ENCODE peak calls at places on chromosomes 13 and 19, in six cellular contexts. Q is K562, N is HepG2, X is GM12878, I is GM12892, K is H1. C is an unnamed sample.

GRCh38 chr13:60078226-60078625 is 85.5 kb downstream of the DIAPH3 start:
- DNase-seq in N (no peak), I (no peak), K (no peak), Q (no peak), X (no peak), C (no peak)

GRCh38 chr19:3121821-3122511 is 13.9 kb upstream of the GNA15 start:
- DNase-seq in N (no peak), X (no peak), Q (no peak), I (no peak), K (no peak), C (no peak)

GRCh38 chr13:73325351-73326214 is 266.8 kb downstream of the KLF5 start:
- DNase-seq in N (peak; percentile 34), K (no peak), Q (no peak), X (no peak), I (no peak), C (no peak)

GRCh38 chr19:42568006-42568405 is 26.7 kb downstream of the CEACAM8 start:
- DNase-seq in N (no peak), I (no peak), K (no peak), X (no peak), Q (no peak), C (no peak)

GRCh38 chr13:92806215-92806614 is 420.4 kb upstream of the GPC6 start:
- DNase-seq in I (no peak), Q (no peak), K (no peak), N (no peak), X (no peak), C (no peak)

GRCh38 chr13:91809161-91809560 is 410.7 kb downstream of the GPC5 start:
- DNase-seq in I (no peak), Q (no peak), N (no peak), X (no peak), K (no peak), C (no peak)

GRCh38 chr19:13083627-13084026 is 19.0 kb downstream of the LYL1 start:
- DNase-seq in N (no peak), Q (no peak), X (no peak), I (no peak), K (no peak), C (no peak)

GRCh38 chr13:57629821-57630235 is 1.7 kb upstream of the PCDH17 start:
- DNase-seq in Q (peak; percentile 16), X (no peak), K (peak; percentile 97), N (no peak), I (no peak), C (no peak)

GRCh38 chr19:33797821-33798633 is 1.4 kb downstream of the KCTD15 start:
- DNase-seq in X (no peak), N (no peak), I (no peak), Q (peak; percentile 81), K (peak; percentile 74), C (no peak)

GRCh38 chr13:74675185-74675584 is 541.0 kb upstream of the KLF12 start:
- DNase-seq in I (no peak), K (no peak), N (no peak), Q (no peak), X (no peak), C (no peak)

GRCh38 chr19:38850231-38850975 is 617 bp upstream of the HNRNPL start:
- DNase-seq in Q (peak; percentile 92), K (peak; percentile 96), I (peak; percentile 79), N (peak; percentile 100), X (peak; percentile 100), C (peak; percentile 73)

GRCh38 chr19:38853214-38853613 is 3.4 kb upstream of the HNRNPL start:
- DNase-seq in N (no peak), K (no peak), I (no peak), X (no peak), Q (no peak), C (no peak)

GRCh38 chr19:38851622-38852230 is 1.9 kb upstream of the HNRNPL start:
- DNase-seq in N (peak; percentile 79), I (peak; percentile 75), X (no peak), K (peak; percentile 94), Q (peak; percentile 91), C (peak; percentile 79)

GRCh38 chr19:38850976-38851621 is 1.3 kb upstream of the HNRNPL start:
- DNase-seq in Q (no peak), X (no peak), I (no peak), K (peak; percentile 69), N (no peak), C (no peak)

GRCh38 chr19:38852231-38853044 is 2.7 kb upstream of the HNRNPL start:
- DNase-seq in Q (peak; percentile 49), K (peak; percentile 70), X (no peak), I (no peak), N (no peak), C (no peak)
- TF ChIP-seq POLR2A in Q (peak; percentile 50), K (peak; percentile 59), X (peak; percentile 84), I (peak; percentile 60), N (no peak), C (peak; percentile 76)

GRCh38 chr19:43759515-43759914 is 4.8 kb upstream of the SMG9 start:
- DNase-seq in I (no peak), Q (peak; percentile 39), N (peak; percentile 23), K (no peak), X (no peak), C (no peak)
- TF ChIP-seq TAF1 in I (no peak), Q (no peak), N (no peak), K (no peak), X (no peak), C (no peak)

GRCh38 chr19:18264428-18264827 is 9.8 kb downstream of the IQCN start:
- DNase-seq in K (no peak), X (no peak), Q (no peak), N (peak; percentile 13), I (no peak), C (no peak)
- TF ChIP-seq POLR2A in K (no peak), X (no peak), Q (no peak), N (no peak), I (no peak), C (no peak)

GRCh38 chr19:5345895-5346386 is 5.3 kb upstream of the PTPRS start:
- DNase-seq in K (no peak), I (no peak), N (no peak), X (no peak), Q (no peak), C (no peak)
- TF ChIP-seq TAF1 in K (no peak), I (no peak), N (no peak), X (no peak), Q (no peak), C (no peak)

GRCh38 chr19:48484247-48484893 is 15.2 kb downstream of the CYTH2 start:
- DNase-seq in K (no peak), X (no peak), I (no peak), N (no peak), Q (no peak), C (no peak)
- TF ChIP-seq POLR2A in K (peak; percentile 64), X (no peak), I (no peak), N (peak; percentile 35), Q (peak; percentile 55), C (no peak)